ENCODE peak calls at places on chromosomes 2 and 18, in four cellular contexts. W, K, B and Q are unnamed samples.

GRCh38 chr2:159185401-159186130 is 100.9 kb downstream of the WDSUB1 start:
- DNase-seq in W (no peak), B (no peak), K (peak), Q (no peak)

GRCh38 chr18:7568426-7568825 is 1.3 kb downstream of the PTPRM start:
- DNase-seq in W (peak), B (no peak), K (peak), Q (no peak)

GRCh38 chr2:138272524-138273210 is 228.9 kb upstream of the SPOPL start:
- DNase-seq in W (no peak), B (no peak), K (no peak), Q (no peak)

GRCh38 chr2:216064014-216064630 is 17.5 kb downstream of the PECR start:
- DNase-seq in B (no peak), W (no peak), K (peak), Q (no peak)

GRCh38 chr2:24409700-24410556 is 49.6 kb upstream of the ITSN2 start:
- DNase-seq in K (peak), W (no peak), B (peak), Q (peak)

GRCh38 chr2:24861500-24861899 is 58.5 kb downstream of the ADCY3 start:
- DNase-seq in K (no peak), W (no peak), B (no peak), Q (no peak)

GRCh38 chr2:196592331-196592911 is 47.1 kb upstream of the CCDC150 start:
- DNase-seq in W (peak), B (no peak), K (no peak), Q (no peak)

GRCh38 chr18:33666915-33667314 is 88.9 kb downstream of the ASXL3 start:
- DNase-seq in K (peak), B (no peak), W (no peak), Q (no peak)

GRCh38 chr2:241885701-241886643 is 16.4 kb downstream of the RTP5 start:
- DNase-seq in W (no peak), B (no peak), K (no peak), Q (peak)

GRCh38 chr18:9901377-9901776 is 12.4 kb upstream of the VAPA start:
- DNase-seq in K (no peak), W (no peak), B (no peak), Q (no peak)

GRCh38 chr2:9815844-9816279 is 27.4 kb upstream of the TAF1B start:
- DNase-seq in K (no peak), W (no peak), B (no peak), Q (no peak)

GRCh38 chr2:240922234-240922981 is 16.3 kb downstream of the CROCC2 start:
- DNase-seq in B (no peak), W (no peak), K (no peak), Q (peak)

DNA sequence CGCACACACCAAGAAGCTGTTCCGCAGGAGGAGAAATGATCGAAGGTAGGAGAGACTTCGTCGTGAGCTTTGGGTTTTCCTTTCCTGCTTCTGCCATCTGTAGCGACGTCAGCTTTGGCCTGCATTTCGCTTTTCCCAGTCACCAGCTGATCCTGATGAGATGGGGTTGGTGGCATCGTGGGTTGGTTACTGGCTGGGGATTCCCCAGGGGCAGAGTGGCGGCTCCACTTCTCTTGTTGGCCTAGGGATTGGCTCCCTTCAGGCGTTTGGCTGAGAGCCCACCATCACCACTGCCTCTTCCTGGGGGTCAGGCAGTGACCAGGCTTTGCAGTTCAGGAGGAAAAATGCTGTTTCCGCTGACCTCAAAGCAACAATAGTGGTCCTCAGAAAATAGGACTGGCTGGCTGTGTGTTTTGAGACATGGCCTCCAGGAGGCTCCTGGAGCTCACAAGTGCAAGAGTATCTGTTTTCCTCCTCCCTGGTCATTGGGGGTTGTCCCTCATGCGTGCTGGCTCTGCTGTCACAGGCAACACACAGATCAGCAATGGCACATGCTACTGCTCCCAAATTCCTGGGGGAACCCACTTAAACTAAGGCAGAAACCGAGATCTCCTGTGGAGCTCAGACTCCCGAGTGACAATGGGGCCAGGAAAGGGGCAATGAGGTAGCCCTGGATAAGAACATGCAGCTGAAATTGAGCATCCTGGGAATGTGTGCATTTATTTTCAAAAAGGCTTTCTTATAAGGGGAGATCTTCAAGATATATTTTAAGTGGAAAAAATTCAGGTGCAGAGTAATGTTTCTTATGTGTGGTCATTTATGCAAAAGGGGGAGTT is 173.0 kb downstream of the CTIF start:
- DNase-seq in W (no peak), B (no peak), K (peak), Q (no peak)
- TF ChIP-seq CTCF in W (no peak), B (peak), K (peak), Q (peak)

GRCh38 chr2:110755494-110756078 is 23.2 kb downstream of the ACOXL start:
- DNase-seq in K (no peak), B (no peak), W (no peak), Q (no peak)
- TF ChIP-seq CTCF in K (peak), B (peak), W (peak), Q (peak)

GRCh38 chr2:219298759-219299371 is 10.3 kb downstream of the PTPRN start:
- DNase-seq in B (peak), K (peak), W (peak), Q (peak)

GRCh38 chr2:219296142-219296541 is 13.1 kb downstream of the PTPRN start:
- DNase-seq in B (no peak), K (no peak), W (no peak), Q (no peak)

GRCh38 chr2:219299372-219299760 is 9.8 kb downstream of the PTPRN start:
- DNase-seq in W (no peak), K (no peak), B (no peak), Q (no peak)

GRCh38 chr2:219296631-219297391 is 12.4 kb downstream of the PTPRN start:
- DNase-seq in W (no peak), B (no peak), K (no peak), Q (no peak)

GRCh38 chr2:219297766-219298456 is 11.3 kb downstream of the PTPRN start:
- DNase-seq in B (no peak), K (no peak), W (peak), Q (no peak)
- TF ChIP-seq CTCF in B (no peak), K (no peak), W (no peak), Q (no peak)

GRCh38 chr2:95207111-95207961 is at the start of gene ZNF892:
- DNase-seq in B (peak), W (peak), K (peak), Q (peak)
- TF ChIP-seq CTCF in B (peak), W (no peak), K (peak), Q (peak)

GRCh38 chr18:22108674-22109073 is 60.7 kb upstream of the GATA6 start:
- DNase-seq in W (no peak), B (peak), K (no peak), Q (no peak)
- TF ChIP-seq CTCF in W (no peak), B (no peak), K (peak), Q (no peak)